ENCODE peak calls at places on chromosomes 7 and 10, in six cellular contexts. N is PC-9, R is AG04450, T is esophagus squamous epithelium, G is spleen, U is HCT116. M is an unnamed sample.
A peak's percentile ranks its signal among the peaks of the same experiment; 100 is the strongest.

GRCh38 chr10:35369049-35369760 is 32.9 kb downstream of the CCNY start:
- DNase-seq in R (peak; percentile 18), G (no peak), U (no peak), T (no peak), N (no peak), M (no peak)

GRCh38 chr10:13143761-13144160 is 17.6 kb upstream of the MCM10 start:
- DNase-seq in U (no peak), N (no peak), G (no peak), R (no peak), T (no peak), M (no peak)

GRCh38 chr10:86443936-86444335 is 77.3 kb upstream of the GRID1 start:
- DNase-seq in U (no peak), R (no peak), T (no peak), N (no peak), G (no peak), M (peak; percentile 20)

GRCh38 chr10:70585555-70586243 is 16.8 kb downstream of the PRF1 start:
- DNase-seq in R (no peak), N (no peak), G (no peak), U (no peak), T (no peak), M (no peak)

GRCh38 chr10:5500162-5500670 is 846 bp upstream of the CALML5 start:
- DNase-seq in T (no peak), N (no peak), U (no peak), R (no peak), G (no peak), M (no peak)

GRCh38 chr7:139482662-139483466 is 609 bp downstream of the KLRG2 start:
- DNase-seq in G (no peak), T (no peak), N (no peak), U (no peak), R (no peak), M (no peak)

GRCh38 chr7:139075871-139076686 is 33.4 kb downstream of the ZC3HAV1 start:
- DNase-seq in R (no peak), T (no peak), U (no peak), N (no peak), G (no peak), M (no peak)

GRCh38 chr7:18257711-18258110 is 230.1 kb upstream of the PRPS1L1 start:
- DNase-seq in T (no peak), U (no peak), R (no peak), G (no peak), N (no peak), M (no peak)

GRCh38 chr10:73995035-73995358 is 2.9 kb upstream of the VCL start:
- DNase-seq in G (no peak), U (no peak), N (no peak), R (no peak), T (no peak), M (no peak)

GRCh38 chr10:14009315-14010082 is 321.2 kb downstream of the FRMD4A start:
- DNase-seq in G (no peak), N (no peak), T (no peak), R (peak; percentile 70), U (no peak), M (no peak)

GRCh38 chr10:80260295-80261243 is 28.9 kb downstream of the MAT1A start:
- DNase-seq in R (no peak), G (peak; percentile 75), T (no peak), U (no peak), N (peak; percentile 45), M (no peak)

GRCh38 chr7:108193593-108194498 is 63.7 kb upstream of the LAMB4 start:
- DNase-seq in G (no peak), R (no peak), U (no peak), T (no peak), N (no peak), M (no peak)

GRCh38 chr7:69129524-69129923 is 468.8 kb upstream of the AUTS2 start:
- DNase-seq in T (no peak), R (no peak), N (no peak), U (no peak), G (no peak), M (no peak)

GRCh38 chr7:147261693-147262092 is 1145.1 kb downstream of the CNTNAP2 start:
- DNase-seq in T (no peak), G (no peak), U (no peak), N (no peak), R (no peak), M (no peak)

GRCh38 chr10:61063911-61064310 is 119.9 kb upstream of the RHOBTB1 start:
- DNase-seq in U (no peak), T (no peak), G (no peak), N (no peak), R (no peak), M (peak; percentile 12)

GRCh38 chr10:96377816-96378294 is 19.1 kb upstream of the OPALIN start:
- DNase-seq in T (no peak), R (no peak), N (no peak), G (no peak), U (no peak), M (no peak)

GRCh38 chr10:99843310-99843709 is 60.9 kb downstream of the ABCC2 start:
- DNase-seq in G (no peak), N (no peak), T (no peak), U (no peak), R (no peak), M (no peak)

GRCh38 chr10:61157182-61157581 is 213.2 kb upstream of the RHOBTB1 start:
- DNase-seq in T (no peak), G (no peak), N (no peak), U (no peak), R (no peak), M (no peak)

GRCh38 chr7:107432261-107432660 is 37.6 kb upstream of the GPR22 start:
- DNase-seq in N (no peak), T (no peak), G (no peak), R (no peak), U (no peak), M (no peak)

GRCh38 chr10:107739951-107740350 is 575.4 kb upstream of the SORCS1 start:
- DNase-seq in T (no peak), U (no peak), N (no peak), R (no peak), G (no peak), M (no peak)

GRCh38 chr7:36677769-36678435 is 46.4 kb downstream of the AOAH start:
- DNase-seq in G (no peak), R (no peak), T (no peak), N (no peak), U (no peak), M (no peak)

GRCh38 chr7:19284136-19284535 is 138.9 kb upstream of the FERD3L start:
- DNase-seq in U (no peak), G (no peak), T (no peak), N (no peak), R (no peak), M (no peak)

GRCh38 chr7:74466196-74466813 is 12.6 kb downstream of the GTF2IRD1 start:
- DNase-seq in U (no peak), T (no peak), R (no peak), G (no peak), N (no peak), M (no peak)

GRCh38 chr7:26143298-26144044 is 8.5 kb upstream of the NFE2L3 start:
- DNase-seq in U (no peak), G (no peak), R (no peak), N (peak; percentile 34), T (no peak), M (no peak)

GRCh38 chr10:26665080-26666048 is 32.1 kb upstream of the PDSS1 start:
- DNase-seq in R (no peak), N (no peak), T (no peak), U (no peak), G (no peak), M (no peak)

GRCh38 chr7:91504919-91505318 is 240.7 kb downstream of the FZD1 start:
- DNase-seq in T (no peak), R (no peak), U (no peak), N (no peak), G (no peak), M (no peak)

GRCh38 chr10:92024700-92025099 is 101.1 kb downstream of the BTAF1 start:
- DNase-seq in N (no peak), R (no peak), U (no peak), T (no peak), G (no peak), M (no peak)

GRCh38 chr10:92031580-92031979 is 108.0 kb downstream of the BTAF1 start:
- DNase-seq in N (no peak), U (no peak), T (no peak), R (no peak), G (no peak), M (no peak)

GRCh38 chr10:92027141-92027540 is 103.6 kb downstream of the BTAF1 start:
- DNase-seq in U (no peak), G (no peak), R (no peak), N (no peak), T (no peak), M (no peak)
- H3K27ac ChIP-seq in U (no peak overlapping the region), G (no peak overlapping the region), R (no peak overlapping the region), N (no peak overlapping the region), T (no peak overlapping the region), M (no peak overlapping the region)

GRCh38 chr10:90451283-90451682 is 406.6 kb downstream of the HTR7 start:
- DNase-seq in R (no peak), N (no peak), T (no peak), U (peak; percentile 8), G (no peak), M (no peak)
- H3K27ac ChIP-seq in R (no peak overlapping the region), N (no peak overlapping the region), T (no peak overlapping the region), U (peak overlapping the region; percentile 3), G (no peak overlapping the region), M (no peak overlapping the region)

GRCh38 chr7:71236488-71237179 is 104.7 kb downstream of the GALNT17 start:
- DNase-seq in U (no peak), G (no peak), R (no peak), N (no peak), T (no peak), M (no peak)

GRCh38 chr7:71237945-71238344 is 106.0 kb downstream of the GALNT17 start:
- DNase-seq in N (no peak), U (no peak), T (no peak), G (no peak), R (no peak), M (no peak)

GRCh38 chr7:71238541-71238940 is 106.6 kb downstream of the GALNT17 start:
- DNase-seq in N (no peak), G (no peak), T (no peak), R (no peak), U (no peak), M (no peak)

GRCh38 chr7:71235263-71235662 is 103.3 kb downstream of the GALNT17 start:
- DNase-seq in T (no peak), G (no peak), R (no peak), N (no peak), U (no peak), M (no peak)

DNA sequence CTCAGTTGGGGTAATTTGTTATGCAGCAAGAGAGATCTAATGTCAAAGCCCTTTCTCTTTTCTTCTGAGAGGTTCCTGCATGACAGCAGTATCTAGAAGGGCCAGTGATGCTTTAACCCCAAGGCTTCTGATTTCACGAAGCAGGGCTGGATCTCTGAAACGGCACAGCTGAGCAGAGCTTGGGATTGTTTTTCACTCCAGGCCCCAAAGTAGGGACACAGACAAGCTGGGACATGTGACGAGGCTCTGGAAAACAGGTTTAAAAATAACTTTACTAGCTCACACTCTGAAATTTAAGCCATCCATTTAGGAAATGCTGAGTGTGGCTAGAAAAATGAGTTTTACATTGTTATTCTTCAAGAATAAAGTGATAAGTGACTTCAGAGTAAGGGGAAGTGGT is 107.6 kb downstream of the GALNT17 start:
- DNase-seq in T (no peak), R (no peak), N (no peak), U (no peak), G (no peak), M (no peak)
- H3K27ac ChIP-seq in T (no peak overlapping the region), R (no peak overlapping the region), N (no peak overlapping the region), U (no peak overlapping the region), G (no peak overlapping the region), M (no peak overlapping the region)

GRCh38 chr10:132507956-132508490 is 29.6 kb upstream of the INPP5A start:
- DNase-seq in T (no peak), R (no peak), G (peak; percentile 57), U (no peak), N (no peak), M (no peak)
- H3K27ac ChIP-seq in T (no peak overlapping the region), R (no peak overlapping the region), G (peak overlapping the region; percentile 38), U (no peak overlapping the region), N (no peak overlapping the region), M (no peak overlapping the region)

M was measured in epithelial cell of prostate.